ENCODE peak calls at places on chromosomes 1 and 21, in seven cellular contexts. A is pancreas, P is ovary, O is GM12864, I is Calu3, D is cardiac fibroblast, G is upper lobe of right lung. Y is an unnamed sample.

GRCh38 chr21:16535100-16535418 is 805.3 kb downstream of the USP25 start:
- DNase-seq in A (peak; percentile 75), P (peak; percentile 88), O (no peak), I (no peak), D (peak; percentile 93), G (peak; percentile 69), Y (peak; percentile 61)

GRCh38 chr1:3206696-3207095 is 137.7 kb downstream of the PRDM16 start:
- DNase-seq in A (no peak), P (no peak), O (no peak), I (no peak), D (no peak), G (no peak), Y (no peak)

GRCh38 chr21:34702341-34702807 is 33.6 kb downstream of the CLIC6 start:
- DNase-seq in A (no peak), P (no peak), O (no peak), I (no peak), D (peak; percentile 75), G (no peak), Y (peak; percentile 91)

GRCh38 chr1:12593621-12594066 is 24.4 kb downstream of the DHRS3 start:
- DNase-seq in A (no peak), P (peak; percentile 66), O (no peak), I (no peak), D (peak; percentile 81), G (no peak), Y (peak; percentile 92)

GRCh38 chr1:75136921-75137641 is 2.9 kb downstream of the LHX8 start:
- DNase-seq in A (no peak), P (no peak), O (no peak), I (no peak), D (peak; percentile 20), G (no peak), Y (no peak)

GRCh38 chr1:214993419-214993818 is 89.1 kb upstream of the KCNK2 start:
- DNase-seq in A (no peak), P (no peak), O (no peak), I (no peak), D (no peak), G (no peak), Y (no peak)

GRCh38 chr1:180258290-180258689 is 28.2 kb downstream of the LHX4 start:
- DNase-seq in A (no peak), P (no peak), O (no peak), I (no peak), D (no peak), G (no peak), Y (no peak)

GRCh38 chr21:42144679-42145568 is 73.8 kb downstream of the UMODL1 start:
- DNase-seq in A (no peak), P (no peak), O (no peak), I (no peak), D (no peak), G (no peak), Y (no peak)

GRCh38 chr1:31441073-31441472 is 28.1 kb downstream of the SERINC2 start:
- DNase-seq in A (no peak), P (no peak), O (no peak), I (no peak), D (no peak), G (peak; percentile 2), Y (no peak)

GRCh38 chr1:168421399-168422004 is 122.3 kb downstream of the XCL2 start:
- DNase-seq in A (no peak), P (no peak), O (no peak), I (no peak), D (no peak), G (no peak), Y (no peak)

GRCh38 chr1:101136739-101137138 is 100.1 kb upstream of the S1PR1 start:
- DNase-seq in A (no peak), P (no peak), O (no peak), I (no peak), D (peak; percentile 53), G (no peak), Y (no peak)

DNA sequence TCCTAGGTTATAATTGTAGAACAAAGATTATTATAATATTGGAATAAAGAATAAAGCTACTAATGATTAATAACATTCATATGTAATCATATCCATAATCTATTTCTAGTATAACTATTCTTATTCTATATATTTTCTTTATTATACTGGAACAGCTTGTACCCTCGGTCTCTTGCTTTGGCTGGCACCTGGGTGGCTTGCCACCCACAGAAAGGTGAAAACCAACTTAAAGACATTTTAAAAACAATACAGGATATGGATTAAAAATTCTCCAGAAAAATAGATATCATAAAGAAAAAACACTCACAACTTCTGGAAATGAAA is 80.0 kb upstream of the PRRC2C start:
- DNase-seq in A (no peak), P (no peak), O (no peak), I (no peak), D (no peak), G (no peak), Y (no peak)
- TF ChIP-seq CTCF in A (no peak), P (no peak), O (no peak), I (no peak), D (no peak), G (no peak), Y (no peak)

DNA sequence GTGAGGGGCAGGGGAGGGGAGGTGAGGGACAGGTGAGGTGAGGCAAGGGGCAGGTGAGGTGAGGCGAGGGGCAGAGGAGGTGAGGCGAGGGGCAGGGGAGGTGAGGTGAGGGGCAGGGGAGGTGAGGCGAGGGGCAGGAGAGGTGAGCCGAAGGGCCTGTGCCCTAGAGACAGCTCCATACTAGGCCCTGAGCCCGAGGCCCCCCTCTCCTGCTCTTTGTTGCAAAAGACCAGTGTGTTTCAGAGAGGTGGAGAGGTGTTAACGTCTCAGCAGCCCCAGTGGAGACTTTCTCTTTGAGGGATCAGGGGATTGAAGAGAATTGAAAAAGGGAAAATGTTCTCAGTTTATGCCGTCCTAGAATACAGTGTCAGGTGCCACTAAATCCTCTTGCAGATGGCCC is 44.2 kb downstream of the EPHB2 start:
- DNase-seq in A (no peak), P (no peak), O (no peak), I (no peak), D (no peak), G (no peak), Y (no peak)
- TF ChIP-seq CTCF in A (no peak), P (no peak), O (no peak), I (no peak), D (no peak), G (no peak), Y (no peak)

DNA sequence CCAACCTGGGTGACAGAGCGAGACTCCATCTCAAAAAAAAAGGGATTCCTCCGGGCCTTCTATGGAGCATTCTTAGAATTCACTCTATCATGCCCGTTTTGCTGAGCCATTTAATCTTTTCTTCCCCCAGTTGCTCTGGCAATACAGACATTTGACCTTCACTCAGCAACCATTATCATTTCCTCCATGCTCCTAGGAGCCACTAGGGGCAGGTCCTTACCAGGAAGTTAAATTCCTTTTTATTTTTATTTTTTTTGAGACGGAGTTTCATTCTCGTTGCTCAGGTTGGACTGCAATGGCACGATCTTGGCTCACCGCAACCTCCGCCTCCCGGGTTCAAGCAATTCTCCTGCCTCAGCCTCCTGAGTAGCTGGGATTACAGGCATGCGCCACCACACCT is 9.7 kb upstream of the CGN start:
- DNase-seq in A (no peak), P (no peak), O (no peak), I (peak; percentile 30), D (no peak), G (no peak), Y (no peak)
- TF ChIP-seq CTCF in A (no peak), P (no peak), O (peak; percentile 19), I (peak; percentile 36), D (peak; percentile 43), G (peak; percentile 19), Y (peak; percentile 24)

DNA sequence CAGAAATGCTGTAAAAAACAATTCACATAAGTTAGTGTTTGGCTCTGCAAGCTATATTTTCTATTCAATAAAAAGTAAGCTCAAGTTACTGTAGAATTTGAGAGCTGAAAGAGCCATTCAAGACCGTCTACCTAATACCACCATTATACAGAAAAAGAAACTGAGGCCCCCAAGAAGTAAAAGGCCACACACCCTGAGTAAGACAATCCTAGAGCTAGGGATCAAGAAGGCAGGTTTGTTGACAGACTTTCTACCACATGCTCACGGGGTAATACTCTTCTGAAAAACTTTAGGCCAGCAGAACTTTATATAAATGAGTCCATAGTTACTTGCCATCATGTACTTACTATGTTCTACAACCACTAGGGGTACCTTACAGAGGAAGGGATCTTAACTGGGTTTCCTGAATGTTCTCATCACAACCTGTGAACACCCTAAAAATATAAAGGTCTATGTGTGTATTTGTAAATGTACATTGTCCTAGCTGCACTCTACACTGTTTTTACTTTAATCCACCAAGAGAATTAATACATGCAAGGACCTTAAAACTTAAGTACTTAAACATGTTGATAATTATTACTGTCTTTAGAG is 2.7 kb downstream of the PSMG1 start:
- DNase-seq in A (no peak), P (no peak), O (no peak), I (no peak), D (no peak), G (no peak), Y (no peak)
- TF ChIP-seq CTCF in A (no peak), P (no peak), O (peak; percentile 35), I (no peak), D (peak; percentile 26), G (peak; percentile 14), Y (peak; percentile 36)

DNA sequence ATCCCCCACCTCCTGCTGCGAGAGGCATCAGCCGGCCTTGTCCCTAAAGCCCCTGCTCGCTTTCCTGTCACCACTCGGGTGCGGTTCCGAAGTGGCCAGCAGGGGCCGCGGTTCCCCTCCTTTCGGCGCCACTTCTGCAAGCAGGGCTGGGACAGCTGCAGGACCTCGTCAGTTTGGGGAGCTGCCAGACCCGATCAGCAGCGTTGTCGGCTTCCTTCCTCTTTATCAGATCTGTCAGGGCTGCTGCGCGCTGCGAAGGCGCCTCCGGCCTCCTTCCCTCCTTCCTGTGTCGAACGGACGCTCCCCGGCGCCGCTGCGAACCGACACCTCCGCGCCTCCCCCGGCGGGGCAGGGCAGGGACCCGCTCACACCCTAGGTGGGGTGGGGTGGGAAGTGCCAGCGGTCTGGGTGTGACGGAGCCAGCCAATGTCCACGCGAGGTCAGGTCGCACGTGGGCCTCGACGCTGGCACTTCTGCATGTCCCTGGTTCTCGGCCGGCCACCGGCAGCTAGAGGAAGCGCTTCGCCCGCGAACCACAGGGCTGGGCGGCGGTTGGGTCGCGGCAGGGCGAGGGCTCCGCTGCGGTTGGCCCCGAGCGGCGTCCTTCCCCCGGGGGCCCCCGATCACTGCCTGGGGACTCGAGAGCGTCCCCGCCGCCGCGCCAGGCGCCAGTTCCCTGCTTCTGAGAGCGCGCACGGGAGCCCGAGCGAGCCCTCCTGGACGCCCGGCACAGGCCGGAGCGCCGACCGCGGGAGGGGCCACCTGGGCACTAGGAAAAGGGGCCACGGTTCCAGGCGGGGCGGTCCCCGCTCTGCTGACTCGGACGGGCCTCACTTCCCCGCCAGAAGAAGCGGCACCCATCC is 81.8 kb downstream of the RUNX3 start:
- DNase-seq in A (peak; percentile 89), P (peak; percentile 83), O (peak; percentile 83), I (peak; percentile 89), D (peak; percentile 89), G (peak; percentile 95), Y (peak; percentile 93)
- TF ChIP-seq CTCF in A (peak; percentile 87), P (peak; percentile 93), O (peak; percentile 97), I (peak; percentile 66), D (peak; percentile 94), G (peak; percentile 95), Y (peak; percentile 94)

DNA sequence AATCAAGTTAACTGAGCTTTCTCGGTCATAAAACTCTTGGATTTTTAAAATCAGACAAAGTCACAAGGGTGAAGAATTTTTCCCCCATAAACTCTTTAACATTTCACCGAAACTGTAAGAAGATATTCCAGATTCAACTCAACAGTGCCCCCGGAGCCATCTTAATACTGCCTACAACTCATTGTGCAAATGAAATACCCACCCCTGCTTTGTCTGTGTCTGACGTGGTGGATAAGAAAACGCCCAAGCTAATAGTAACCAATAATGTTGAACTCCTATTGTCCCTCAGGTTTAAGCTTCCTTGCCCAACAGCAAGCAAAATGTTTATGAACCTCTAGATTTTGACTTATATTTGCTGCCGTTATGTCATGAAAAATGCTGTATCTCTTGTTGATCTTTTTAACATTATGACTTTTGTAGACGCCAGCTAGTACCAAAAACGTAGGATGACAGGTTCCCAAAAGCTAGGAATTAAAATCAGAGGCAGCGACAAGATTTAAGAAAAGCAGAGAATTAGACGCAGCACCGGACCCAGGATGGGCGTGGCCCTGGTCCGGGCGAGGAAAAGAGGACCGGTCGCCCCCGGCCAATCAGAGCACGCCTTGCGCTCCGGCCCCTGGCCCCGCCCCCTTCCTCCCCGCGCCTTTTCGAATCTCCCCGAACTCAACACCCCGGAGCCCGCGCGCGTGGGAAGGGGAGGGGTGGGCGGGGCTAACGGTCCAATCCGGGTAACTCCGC is 1.1 kb downstream of the STMN1 start:
- DNase-seq in A (peak; percentile 93), P (peak; percentile 98), O (peak; percentile 73), I (peak; percentile 90), D (peak; percentile 90), G (peak; percentile 96), Y (peak; percentile 87)
- TF ChIP-seq CTCF in A (no peak), P (no peak), O (no peak), I (no peak), D (peak; percentile 21), G (no peak), Y (peak; percentile 5)